ENCODE peak calls at places on chromosomes 12 and 14, in five cellular contexts. Q is breast epithelium, I is heart left ventricle, O is A549, Y is OCI-LY7. A is an unnamed sample.
A peak's percentile ranks its signal among the peaks of the same experiment; 100 is the strongest.

GRCh38 chr12:51077930-51078329 is 5.5 kb downstream of the CSRNP2 start:
- DNase-seq in Q (no peak), I (peak; percentile 37), O (no peak), Y (peak; percentile 13), A (no peak)

GRCh38 chr12:11716794-11717532 is 67.5 kb downstream of the ETV6 start:
- DNase-seq in Q (no peak), I (no peak), O (no peak), Y (no peak), A (no peak)

GRCh38 chr14:61749867-61750266 is 12.4 kb upstream of the SNAPC1 start:
- DNase-seq in Q (no peak), I (no peak), O (peak; percentile 48), Y (no peak), A (no peak)

GRCh38 chr12:30546121-30546520 is 149.5 kb downstream of the IPO8 start:
- DNase-seq in Q (no peak), I (no peak), O (no peak), Y (no peak), A (no peak)

GRCh38 chr12:50065726-50066310 is 8.4 kb downstream of the ASIC1 start:
- DNase-seq in Q (no peak), I (no peak), O (no peak), Y (no peak), A (no peak)

GRCh38 chr12:72203764-72204335 is 68.3 kb upstream of the TRHDE start:
- DNase-seq in Q (no peak), I (no peak), O (no peak), Y (no peak), A (no peak)

GRCh38 chr14:92503756-92504491 is 9.7 kb upstream of the RIN3 start:
- DNase-seq in Q (no peak), I (no peak), O (peak; percentile 96), Y (no peak), A (no peak)

GRCh38 chr14:103260629-103261124 is 73.4 kb upstream of the EIF5 start:
- DNase-seq in Q (peak; percentile 43), I (peak; percentile 44), O (peak; percentile 40), Y (no peak), A (peak; percentile 3)

GRCh38 chr14:74549588-74549987 is 56.0 kb downstream of the ISCA2 start:
- DNase-seq in Q (no peak), I (no peak), O (no peak), Y (no peak), A (no peak)

GRCh38 chr14:26984318-26985177 is 386.7 kb upstream of the NOVA1 start:
- DNase-seq in Q (peak; percentile 40), I (peak; percentile 33), O (no peak), Y (peak; percentile 34), A (peak; percentile 64)

GRCh38 chr12:105469701-105470100 is 139.2 kb downstream of the C12orf75 start:
- DNase-seq in Q (no peak), I (no peak), O (no peak), Y (no peak), A (no peak)

GRCh38 chr14:67583711-67584644 is 16.1 kb downstream of the PIGH start:
- DNase-seq in Q (no peak), I (no peak), O (peak; percentile 81), Y (peak; percentile 64), A (peak; percentile 26)

DNA sequence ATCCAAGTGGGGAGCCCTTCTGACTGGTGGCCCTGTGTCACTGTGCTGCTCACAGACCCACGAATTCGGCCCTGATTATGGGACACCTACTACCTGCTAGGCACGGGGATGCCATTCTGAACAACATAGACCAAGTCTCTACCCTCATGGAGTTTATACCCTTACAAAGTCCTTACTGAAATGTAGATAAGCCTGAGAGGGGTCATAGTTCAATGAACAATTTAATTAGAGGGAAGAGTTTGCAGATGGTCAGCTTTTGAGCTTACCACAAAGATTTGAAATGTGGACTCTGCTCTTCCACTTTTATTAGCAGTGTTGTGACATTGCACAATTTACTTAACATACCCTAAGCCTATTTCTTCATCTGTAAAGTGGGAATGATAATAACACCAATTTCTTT is 161.1 kb downstream of the MYRFL start:
- DNase-seq in Q (no peak), I (no peak), O (no peak), Y (no peak), A (no peak)
- TF ChIP-seq CTCF in Q (no peak), I (no peak), O (no peak), Y (no peak), A (no peak)

GRCh38 chr14:76268013-76268376 is 107.9 kb upstream of the ESRRB start:
- DNase-seq in Q (no peak), I (no peak), O (no peak), Y (no peak), A (no peak)
- H3K4me3 ChIP-seq in Q (peak overlapping the region; percentile 58), I (peak overlapping the region; percentile 38), O (no peak overlapping the region), Y (no peak overlapping the region), A (peak overlapping the region; percentile 37)

GRCh38 chr14:69553221-69553620 is 21.4 kb downstream of the CCDC177 start:
- DNase-seq in Q (no peak), I (no peak), O (no peak), Y (no peak), A (no peak)

GRCh38 chr14:69542311-69542710 is 32.4 kb downstream of the CCDC177 start:
- DNase-seq in Q (no peak), I (no peak), O (no peak), Y (no peak), A (no peak)

GRCh38 chr14:69548566-69548965 is 26.1 kb downstream of the CCDC177 start:
- DNase-seq in Q (no peak), I (no peak), O (no peak), Y (no peak), A (no peak)

GRCh38 chr14:69543341-69544249 is 31.1 kb downstream of the CCDC177 start:
- DNase-seq in Q (peak; percentile 81), I (peak; percentile 67), O (peak; percentile 39), Y (peak; percentile 8), A (peak; percentile 85)

GRCh38 chr14:69547701-69548348 is 26.8 kb downstream of the CCDC177 start:
- DNase-seq in Q (no peak), I (no peak), O (no peak), Y (no peak), A (no peak)
- TF ChIP-seq CTCF in Q (peak; percentile 18), I (peak; percentile 51), O (peak; percentile 41), Y (peak; percentile 68), A (peak; percentile 86)

GRCh38 chr12:14957769-14958168 is 3.6 kb downstream of the ARHGDIB start:
- DNase-seq in Q (no peak), I (no peak), O (no peak), Y (no peak), A (no peak)
- H3K4me3 ChIP-seq in Q (peak overlapping the region; percentile 18), I (peak overlapping the region; percentile 24), O (no peak overlapping the region), Y (peak overlapping the region; percentile 72), A (no peak overlapping the region)

A was measured in astrocyte of the cerebellum.